ENCODE peak calls at places on chromosome 1, in four cellular contexts. One of them, this sample, is unnamed.

GRCh38 chr1:19750101-19750881 is 49.4 kb downstream of the TMCO4 start:
- DNase-seq in K562: no peak
- DNase-seq in GM12878: no peak
- DNase-seq in HL-60: no peak
- DNase-seq in this sample: no peak

GRCh38 chr1:208190784-208191183 is 53.4 kb downstream of the PLXNA2 start:
- DNase-seq in K562: no peak
- DNase-seq in GM12878: no peak
- DNase-seq in HL-60: no peak
- DNase-seq in this sample: no peak

GRCh38 chr1:17347769-17348592 is 24.0 kb upstream of the PADI6 start:
- DNase-seq in K562: peak; percentile 61
- DNase-seq in GM12878: no peak
- DNase-seq in HL-60: no peak
- DNase-seq in this sample: no peak

GRCh38 chr1:74732960-74733615 is at the start of the genes CRYZ and TYW3:
- DNase-seq in K562: peak; percentile 69
- DNase-seq in GM12878: peak; percentile 87
- DNase-seq in HL-60: peak; percentile 72
- DNase-seq in this sample: peak; percentile 47

GRCh38 chr1:109514846-109515245 is 5.3 kb upstream of the AMIGO1 start:
- DNase-seq in K562: no peak
- DNase-seq in GM12878: no peak
- DNase-seq in HL-60: no peak
- DNase-seq in this sample: no peak

GRCh38 chr1:229156819-229157218 is 114.1 kb upstream of the RAB4A start:
- DNase-seq in K562: no peak
- DNase-seq in GM12878: no peak
- DNase-seq in HL-60: no peak
- DNase-seq in this sample: no peak

GRCh38 chr1:78855258-78855657 is 151.3 kb downstream of the ADGRL4 start:
- DNase-seq in K562: no peak
- DNase-seq in GM12878: peak; percentile 46
- DNase-seq in HL-60: no peak
- DNase-seq in this sample: no peak

GRCh38 chr1:221887091-221887746 is 145.3 kb upstream of the DUSP10 start:
- DNase-seq in K562: peak; percentile 19
- DNase-seq in GM12878: no peak
- DNase-seq in HL-60: no peak
- DNase-seq in this sample: no peak

GRCh38 chr1:62336638-62337534 is 17.7 kb upstream of the KANK4 start:
- DNase-seq in K562: no peak
- DNase-seq in GM12878: no peak
- DNase-seq in HL-60: no peak
- DNase-seq in this sample: no peak

GRCh38 chr1:154778944-154779343 is 91.1 kb downstream of the KCNN3 start:
- DNase-seq in K562: no peak
- DNase-seq in GM12878: no peak
- DNase-seq in HL-60: no peak
- DNase-seq in this sample: no peak

GRCh38 chr1:27348861-27349783 is 7.3 kb downstream of the SYTL1 start:
- DNase-seq in K562: peak; percentile 86
- DNase-seq in GM12878: no peak
- DNase-seq in HL-60: no peak
- DNase-seq in this sample: no peak

GRCh38 chr1:201335174-201335870 is 42.2 kb downstream of the TNNT2 start:
- DNase-seq in K562: no peak
- DNase-seq in GM12878: no peak
- DNase-seq in HL-60: no peak
- DNase-seq in this sample: no peak

GRCh38 chr1:248926401-248927182 is 20.6 kb downstream of the PGBD2 start:
- DNase-seq in K562: no peak
- DNase-seq in GM12878: no peak
- DNase-seq in HL-60: no peak
- DNase-seq in this sample: no peak

GRCh38 chr1:163875927-163876320 is 554.2 kb downstream of the NUF2 start:
- DNase-seq in K562: no peak
- DNase-seq in GM12878: no peak
- DNase-seq in HL-60: no peak
- DNase-seq in this sample: no peak

GRCh38 chr1:150808134-150808533 is at the start of gene CTSK:
- DNase-seq in K562: no peak
- DNase-seq in GM12878: no peak
- DNase-seq in HL-60: no peak
- DNase-seq in this sample: no peak

GRCh38 chr1:172567720-172568119 is 34.8 kb downstream of the SUCO start:
- DNase-seq in K562: no peak
- DNase-seq in GM12878: no peak
- DNase-seq in HL-60: no peak
- DNase-seq in this sample: no peak

GRCh38 chr1:151934048-151934493 is 24.8 kb upstream of the THEM4 start:
- DNase-seq in K562: peak; percentile 61
- DNase-seq in GM12878: no peak
- DNase-seq in HL-60: no peak
- DNase-seq in this sample: no peak

GRCh38 chr1:185969028-185969427 is 234.8 kb downstream of the HMCN1 start:
- DNase-seq in K562: no peak
- DNase-seq in GM12878: no peak
- DNase-seq in HL-60: no peak
- DNase-seq in this sample: no peak

GRCh38 chr1:14138627-14139026 is 438.6 kb downstream of the PRDM2 start:
- DNase-seq in K562: no peak
- DNase-seq in GM12878: no peak
- DNase-seq in HL-60: no peak
- DNase-seq in this sample: no peak

GRCh38 chr1:232635778-232636356 is 5.9 kb upstream of the SIPA1L2 start:
- DNase-seq in K562: peak; percentile 56
- DNase-seq in GM12878: no peak
- DNase-seq in HL-60: no peak
- DNase-seq in this sample: peak; percentile 24

GRCh38 chr1:226786550-226786949 is 47.5 kb upstream of the ITPKB start:
- DNase-seq in K562: no peak
- DNase-seq in GM12878: peak; percentile 70
- DNase-seq in HL-60: no peak
- DNase-seq in this sample: peak; percentile 39

GRCh38 chr1:205032512-205032911 is 10.5 kb upstream of the CNTN2 start:
- DNase-seq in K562: no peak
- DNase-seq in GM12878: no peak
- DNase-seq in HL-60: no peak
- DNase-seq in this sample: no peak

GRCh38 chr1:43315481-43315880 is 14.7 kb downstream of the TIE1 start:
- DNase-seq in K562: no peak
- DNase-seq in GM12878: no peak
- DNase-seq in HL-60: no peak
- DNase-seq in this sample: no peak

GRCh38 chr1:17955302-17956285 is 152.0 kb upstream of the IGSF21 start:
- DNase-seq in K562: no peak
- DNase-seq in GM12878: no peak
- DNase-seq in HL-60: no peak
- DNase-seq in this sample: no peak

GRCh38 chr1:162033445-162033844 is 9.8 kb upstream of the OLFML2B start:
- DNase-seq in K562: no peak
- DNase-seq in GM12878: no peak
- DNase-seq in HL-60: no peak
- DNase-seq in this sample: no peak

GRCh38 chr1:151368000-151368744 is 4.3 kb downstream of the SELENBP1 start:
- DNase-seq in K562: no peak
- DNase-seq in GM12878: no peak
- DNase-seq in HL-60: no peak
- DNase-seq in this sample: no peak

GRCh38 chr1:1283821-1284220 is 3.6 kb downstream of the SCNN1D start:
- DNase-seq in K562: peak; percentile 68
- DNase-seq in GM12878: peak; percentile 94
- DNase-seq in HL-60: no peak
- DNase-seq in this sample: no peak

GRCh38 chr1:3342960-3343359 is 111.5 kb upstream of the ARHGEF16 start:
- DNase-seq in K562: no peak
- DNase-seq in GM12878: no peak
- DNase-seq in HL-60: no peak
- DNase-seq in this sample: no peak

GRCh38 chr1:215198021-215198420 is 115.5 kb downstream of the KCNK2 start:
- DNase-seq in K562: no peak
- DNase-seq in GM12878: no peak
- DNase-seq in HL-60: no peak
- DNase-seq in this sample: no peak

GRCh38 chr1:15290382-15290781 is 43.4 kb downstream of the FHAD1 start:
- DNase-seq in K562: no peak
- DNase-seq in GM12878: no peak
- DNase-seq in HL-60: no peak
- DNase-seq in this sample: no peak

GRCh38 chr1:2134604-2135307 is 59.8 kb downstream of the FAAP20 start:
- DNase-seq in K562: no peak
- DNase-seq in GM12878: no peak
- DNase-seq in HL-60: no peak
- DNase-seq in this sample: no peak

GRCh38 chr1:35334485-35334884 is 66.0 kb downstream of the ZMYM4 start:
- DNase-seq in K562: no peak
- DNase-seq in GM12878: no peak
- DNase-seq in HL-60: no peak
- DNase-seq in this sample: no peak

GRCh38 chr1:50981741-50982140 is 11.7 kb downstream of the CDKN2C start:
- DNase-seq in K562: no peak
- DNase-seq in GM12878: no peak
- DNase-seq in HL-60: no peak
- DNase-seq in this sample: no peak

GRCh38 chr1:87140831-87141540 is 187.7 kb upstream of the LMO4 start:
- DNase-seq in K562: no peak
- DNase-seq in GM12878: no peak
- DNase-seq in HL-60: no peak
- DNase-seq in this sample: no peak

GRCh38 chr1:180675586-180675985 is 43.8 kb downstream of the XPR1 start:
- DNase-seq in K562: no peak
- DNase-seq in GM12878: no peak
- DNase-seq in HL-60: no peak
- DNase-seq in this sample: no peak

GRCh38 chr1:100499412-100499811 is 38.5 kb upstream of the GPR88 start:
- DNase-seq in K562: no peak
- DNase-seq in GM12878: no peak
- DNase-seq in HL-60: no peak
- DNase-seq in this sample: no peak

GRCh38 chr1:43382027-43382771 is 7.4 kb downstream of the MED8 start:
- DNase-seq in K562: no peak
- DNase-seq in GM12878: no peak
- DNase-seq in HL-60: no peak
- DNase-seq in this sample: no peak

GRCh38 chr1:10561497-10561896 is 86.7 kb downstream of the PEX14 start:
- DNase-seq in K562: no peak
- DNase-seq in GM12878: no peak
- DNase-seq in HL-60: no peak
- DNase-seq in this sample: no peak

DNA sequence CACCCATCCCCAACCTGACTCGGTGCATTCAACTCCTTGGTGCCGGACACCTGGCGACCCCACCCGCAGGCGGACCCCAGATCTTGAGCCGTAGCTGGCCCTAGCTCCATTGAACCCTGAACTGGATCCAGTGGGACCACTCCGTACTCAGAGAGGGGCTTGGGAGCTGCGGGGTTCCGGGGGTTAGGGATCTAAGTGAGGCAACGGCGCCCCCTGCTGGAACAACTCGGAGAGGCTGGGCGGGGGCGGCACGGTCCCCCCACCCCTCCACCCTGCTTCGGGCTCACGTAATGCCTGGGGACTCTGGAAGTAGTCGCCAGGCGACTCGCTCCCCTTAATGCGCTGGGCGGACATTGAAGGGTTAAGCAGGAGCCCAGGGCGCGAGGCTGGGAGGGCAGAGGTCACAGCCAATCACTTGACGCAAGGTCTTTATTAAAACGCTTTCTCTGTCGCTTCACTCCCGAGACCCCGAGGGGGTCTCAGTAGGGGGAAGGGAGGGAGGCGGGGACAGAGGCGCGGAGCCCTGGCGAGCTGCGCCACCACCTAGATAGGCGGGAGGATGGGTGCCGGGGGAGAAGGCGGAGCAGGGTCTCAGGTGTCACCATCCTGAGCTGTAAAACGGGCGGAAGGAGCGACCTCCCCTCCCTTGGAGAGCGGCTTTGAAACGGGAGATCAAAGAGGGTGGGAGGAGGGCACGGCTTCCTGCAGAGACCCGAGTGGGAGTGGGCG is 699 bp upstream of the CRABP2 start:
- DNase-seq in K562: peak; percentile 96
- DNase-seq in GM12878: no peak
- DNase-seq in HL-60: no peak
- DNase-seq in this sample: peak; percentile 86
- TF ChIP-seq SPI1 in K562: no peak
- TF ChIP-seq SPI1 in GM12878: no peak
- TF ChIP-seq SPI1 in HL-60: no peak
- TF ChIP-seq SPI1 in this sample: no peak

GRCh38 chr1:117616356-117616755 is 10.5 kb downstream of the TENT5C start:
- DNase-seq in K562: no peak
- DNase-seq in GM12878: no peak
- DNase-seq in HL-60: no peak
- DNase-seq in this sample: no peak
- TF ChIP-seq SPI1 in K562: no peak
- TF ChIP-seq SPI1 in GM12878: no peak
- TF ChIP-seq SPI1 in HL-60: no peak
- TF ChIP-seq SPI1 in this sample: no peak

GRCh38 chr1:246041360-246041759 is 465.7 kb downstream of the SMYD3 start:
- DNase-seq in K562: no peak
- DNase-seq in GM12878: no peak
- DNase-seq in HL-60: no peak
- DNase-seq in this sample: no peak
- TF ChIP-seq SPI1 in K562: no peak
- TF ChIP-seq SPI1 in GM12878: no peak
- TF ChIP-seq SPI1 in HL-60: no peak
- TF ChIP-seq SPI1 in this sample: no peak

GRCh38 chr1:71494163-71494562 is 413.3 kb upstream of the ZRANB2 start:
- DNase-seq in K562: no peak
- DNase-seq in GM12878: no peak
- DNase-seq in HL-60: no peak
- DNase-seq in this sample: no peak
- TF ChIP-seq SPI1 in K562: no peak
- TF ChIP-seq SPI1 in GM12878: no peak
- TF ChIP-seq SPI1 in HL-60: no peak
- TF ChIP-seq SPI1 in this sample: no peak

GRCh38 chr1:97143236-97143882 is 421.8 kb downstream of the PTBP2 start:
- DNase-seq in K562: no peak
- DNase-seq in GM12878: no peak
- DNase-seq in HL-60: no peak
- DNase-seq in this sample: no peak
- TF ChIP-seq SPI1 in K562: no peak
- TF ChIP-seq SPI1 in GM12878: no peak
- TF ChIP-seq SPI1 in HL-60: no peak
- TF ChIP-seq SPI1 in this sample: no peak